ENCODE peak calls at places on chromosomes 2 and 18, in eight cellular contexts. One of them, this sample, is unnamed.

GRCh38 chr18:13451661-13452447 is 233.3 kb downstream of the LDLRAD4 start:
- DNase-seq in non-pigmented ciliary epithelial cell: no peak
- DNase-seq in NCI-H1105 treated with DMSO at 0.1 percent for 48 hours: no peak
- DNase-seq in neural crest cell: no peak
- DNase-seq in WTC11: no peak
- DNase-seq in MCF 10A: no peak
- DNase-seq in AG09309: no peak
- DNase-seq in mesenchymal stem cell: no peak
- DNase-seq in this sample: no peak

GRCh38 chr18:73615506-73615905 is 532.1 kb downstream of the FBXO15 start:
- DNase-seq in non-pigmented ciliary epithelial cell: no peak
- DNase-seq in NCI-H1105 treated with DMSO at 0.1 percent for 48 hours: no peak
- DNase-seq in WTC11: no peak
- DNase-seq in neural crest cell: no peak
- DNase-seq in MCF 10A: peak
- DNase-seq in AG09309: no peak
- DNase-seq in mesenchymal stem cell: no peak
- DNase-seq in this sample: no peak

GRCh38 chr2:175690113-175690716 is 311.9 kb downstream of the LNPK start:
- DNase-seq in NCI-H1105 treated with DMSO at 0.1 percent for 48 hours: peak
- DNase-seq in neural crest cell: peak
- DNase-seq in WTC11: peak
- DNase-seq in AG09309: peak
- DNase-seq in MCF 10A: peak
- DNase-seq in mesenchymal stem cell: peak
- DNase-seq in non-pigmented ciliary epithelial cell: peak
- DNase-seq in this sample: no peak

GRCh38 chr2:179354739-179355537 is 90.3 kb upstream of the SESTD1 start:
- DNase-seq in mesenchymal stem cell: no peak
- DNase-seq in WTC11: no peak
- DNase-seq in NCI-H1105 treated with DMSO at 0.1 percent for 48 hours: no peak
- DNase-seq in AG09309: no peak
- DNase-seq in neural crest cell: no peak
- DNase-seq in MCF 10A: no peak
- DNase-seq in non-pigmented ciliary epithelial cell: no peak
- DNase-seq in this sample: no peak

GRCh38 chr2:28052691-28053090 is 162.2 kb downstream of the BABAM2 start:
- DNase-seq in MCF 10A: no peak
- DNase-seq in AG09309: no peak
- DNase-seq in NCI-H1105 treated with DMSO at 0.1 percent for 48 hours: no peak
- DNase-seq in neural crest cell: no peak
- DNase-seq in non-pigmented ciliary epithelial cell: no peak
- DNase-seq in mesenchymal stem cell: no peak
- DNase-seq in WTC11: no peak
- DNase-seq in this sample: no peak

GRCh38 chr2:226868331-226868730 is 32.5 kb downstream of the RHBDD1 start:
- DNase-seq in NCI-H1105 treated with DMSO at 0.1 percent for 48 hours: no peak
- DNase-seq in WTC11: no peak
- DNase-seq in mesenchymal stem cell: no peak
- DNase-seq in neural crest cell: no peak
- DNase-seq in MCF 10A: no peak
- DNase-seq in non-pigmented ciliary epithelial cell: no peak
- DNase-seq in AG09309: no peak
- DNase-seq in this sample: no peak

GRCh38 chr2:3170792-3171455 is 206.7 kb downstream of the EIPR1 start:
- DNase-seq in mesenchymal stem cell: no peak
- DNase-seq in AG09309: no peak
- DNase-seq in non-pigmented ciliary epithelial cell: no peak
- DNase-seq in NCI-H1105 treated with DMSO at 0.1 percent for 48 hours: no peak
- DNase-seq in WTC11: no peak
- DNase-seq in neural crest cell: no peak
- DNase-seq in MCF 10A: no peak
- DNase-seq in this sample: no peak

GRCh38 chr2:237290249-237290648 is 123.7 kb downstream of the COL6A3 start:
- DNase-seq in NCI-H1105 treated with DMSO at 0.1 percent for 48 hours: no peak
- DNase-seq in non-pigmented ciliary epithelial cell: no peak
- DNase-seq in mesenchymal stem cell: peak
- DNase-seq in WTC11: no peak
- DNase-seq in neural crest cell: no peak
- DNase-seq in MCF 10A: no peak
- DNase-seq in AG09309: peak
- DNase-seq in this sample: no peak

GRCh38 chr2:113283704-113284284 is 5.1 kb upstream of the PAX8 start:
- DNase-seq in non-pigmented ciliary epithelial cell: peak
- DNase-seq in mesenchymal stem cell: peak
- DNase-seq in neural crest cell: no peak
- DNase-seq in NCI-H1105 treated with DMSO at 0.1 percent for 48 hours: no peak
- DNase-seq in AG09309: peak
- DNase-seq in MCF 10A: peak
- DNase-seq in WTC11: peak
- DNase-seq in this sample: no peak

GRCh38 chr2:109284816-109285215 is 155.8 kb downstream of the SH3RF3 start:
- DNase-seq in neural crest cell: no peak
- DNase-seq in non-pigmented ciliary epithelial cell: no peak
- DNase-seq in AG09309: no peak
- DNase-seq in mesenchymal stem cell: peak
- DNase-seq in MCF 10A: peak
- DNase-seq in WTC11: no peak
- DNase-seq in NCI-H1105 treated with DMSO at 0.1 percent for 48 hours: peak
- DNase-seq in this sample: peak

GRCh38 chr2:240319855-240320560 is 115.5 kb upstream of the GPC1 start:
- DNase-seq in AG09309: peak
- DNase-seq in mesenchymal stem cell: peak
- DNase-seq in MCF 10A: peak
- DNase-seq in WTC11: no peak
- DNase-seq in neural crest cell: no peak
- DNase-seq in NCI-H1105 treated with DMSO at 0.1 percent for 48 hours: no peak
- DNase-seq in non-pigmented ciliary epithelial cell: peak
- DNase-seq in this sample: no peak

GRCh38 chr2:39663187-39663930 is 2.4 kb upstream of the TMEM178A start:
- DNase-seq in WTC11: no peak
- DNase-seq in mesenchymal stem cell: no peak
- DNase-seq in AG09309: no peak
- DNase-seq in MCF 10A: no peak
- DNase-seq in NCI-H1105 treated with DMSO at 0.1 percent for 48 hours: no peak
- DNase-seq in non-pigmented ciliary epithelial cell: no peak
- DNase-seq in neural crest cell: no peak
- DNase-seq in this sample: no peak

GRCh38 chr2:48471048-48471474 is 58.9 kb upstream of the STON1 start:
- DNase-seq in neural crest cell: peak
- DNase-seq in WTC11: no peak
- DNase-seq in NCI-H1105 treated with DMSO at 0.1 percent for 48 hours: peak
- DNase-seq in mesenchymal stem cell: peak
- DNase-seq in MCF 10A: peak
- DNase-seq in non-pigmented ciliary epithelial cell: peak
- DNase-seq in AG09309: peak
- DNase-seq in this sample: no peak

GRCh38 chr18:9082763-9083510 is 19.6 kb upstream of the NDUFV2 start:
- DNase-seq in WTC11: no peak
- DNase-seq in non-pigmented ciliary epithelial cell: no peak
- DNase-seq in AG09309: no peak
- DNase-seq in mesenchymal stem cell: no peak
- DNase-seq in neural crest cell: no peak
- DNase-seq in NCI-H1105 treated with DMSO at 0.1 percent for 48 hours: no peak
- DNase-seq in MCF 10A: no peak
- DNase-seq in this sample: no peak

GRCh38 chr2:222445226-222445625 is 20.9 kb downstream of the SGPP2 start:
- DNase-seq in WTC11: no peak
- DNase-seq in AG09309: no peak
- DNase-seq in non-pigmented ciliary epithelial cell: no peak
- DNase-seq in neural crest cell: no peak
- DNase-seq in NCI-H1105 treated with DMSO at 0.1 percent for 48 hours: no peak
- DNase-seq in mesenchymal stem cell: peak
- DNase-seq in MCF 10A: no peak
- DNase-seq in this sample: no peak

GRCh38 chr2:65361623-65362022 is 70.8 kb downstream of the SPRED2 start:
- DNase-seq in mesenchymal stem cell: peak
- DNase-seq in MCF 10A: no peak
- DNase-seq in non-pigmented ciliary epithelial cell: no peak
- DNase-seq in neural crest cell: no peak
- DNase-seq in WTC11: no peak
- DNase-seq in NCI-H1105 treated with DMSO at 0.1 percent for 48 hours: no peak
- DNase-seq in AG09309: no peak
- DNase-seq in this sample: no peak

GRCh38 chr18:67513285-67513684 is 3.2 kb downstream of the DSEL start:
- DNase-seq in NCI-H1105 treated with DMSO at 0.1 percent for 48 hours: no peak
- DNase-seq in WTC11: no peak
- DNase-seq in MCF 10A: peak
- DNase-seq in neural crest cell: no peak
- DNase-seq in non-pigmented ciliary epithelial cell: no peak
- DNase-seq in AG09309: no peak
- DNase-seq in mesenchymal stem cell: no peak
- DNase-seq in this sample: no peak

GRCh38 chr2:160201849-160202539 is 1.9 kb upstream of the ITGB6 start:
- DNase-seq in non-pigmented ciliary epithelial cell: no peak
- DNase-seq in neural crest cell: no peak
- DNase-seq in MCF 10A: no peak
- DNase-seq in AG09309: no peak
- DNase-seq in mesenchymal stem cell: no peak
- DNase-seq in WTC11: no peak
- DNase-seq in NCI-H1105 treated with DMSO at 0.1 percent for 48 hours: no peak
- DNase-seq in this sample: no peak

GRCh38 chr2:149036507-149037293 is 1.8 kb upstream of the LYPD6B start:
- DNase-seq in mesenchymal stem cell: no peak
- DNase-seq in AG09309: no peak
- DNase-seq in WTC11: no peak
- DNase-seq in non-pigmented ciliary epithelial cell: no peak
- DNase-seq in neural crest cell: no peak
- DNase-seq in MCF 10A: no peak
- DNase-seq in NCI-H1105 treated with DMSO at 0.1 percent for 48 hours: no peak
- DNase-seq in this sample: no peak

GRCh38 chr2:224155896-224156295 is 116.8 kb upstream of the SERPINE2 start:
- DNase-seq in mesenchymal stem cell: peak
- DNase-seq in MCF 10A: no peak
- DNase-seq in WTC11: no peak
- DNase-seq in neural crest cell: no peak
- DNase-seq in AG09309: no peak
- DNase-seq in NCI-H1105 treated with DMSO at 0.1 percent for 48 hours: no peak
- DNase-seq in non-pigmented ciliary epithelial cell: no peak
- DNase-seq in this sample: no peak

GRCh38 chr2:150403457-150403856 is 84.0 kb downstream of the RND3 start:
- DNase-seq in MCF 10A: no peak
- DNase-seq in neural crest cell: no peak
- DNase-seq in NCI-H1105 treated with DMSO at 0.1 percent for 48 hours: no peak
- DNase-seq in WTC11: no peak
- DNase-seq in AG09309: no peak
- DNase-seq in mesenchymal stem cell: peak
- DNase-seq in non-pigmented ciliary epithelial cell: no peak
- DNase-seq in this sample: no peak

GRCh38 chr2:97979894-97980293 is 15.9 kb downstream of the TMEM131 start:
- DNase-seq in WTC11: no peak
- DNase-seq in MCF 10A: no peak
- DNase-seq in NCI-H1105 treated with DMSO at 0.1 percent for 48 hours: no peak
- DNase-seq in mesenchymal stem cell: no peak
- DNase-seq in non-pigmented ciliary epithelial cell: no peak
- DNase-seq in AG09309: no peak
- DNase-seq in neural crest cell: no peak
- DNase-seq in this sample: no peak

GRCh38 chr2:240435457-240435954 is at the start of gene GPC1:
- DNase-seq in neural crest cell: peak
- DNase-seq in WTC11: peak
- DNase-seq in mesenchymal stem cell: peak
- DNase-seq in non-pigmented ciliary epithelial cell: no peak
- DNase-seq in AG09309: peak
- DNase-seq in NCI-H1105 treated with DMSO at 0.1 percent for 48 hours: peak
- DNase-seq in MCF 10A: peak
- DNase-seq in this sample: no peak

GRCh38 chr2:124027182-124027581 is 2.1 kb downstream of the CNTNAP5 start:
- DNase-seq in mesenchymal stem cell: peak
- DNase-seq in AG09309: no peak
- DNase-seq in neural crest cell: peak
- DNase-seq in WTC11: peak
- DNase-seq in non-pigmented ciliary epithelial cell: peak
- DNase-seq in NCI-H1105 treated with DMSO at 0.1 percent for 48 hours: peak
- DNase-seq in MCF 10A: peak
- DNase-seq in this sample: peak

GRCh38 chr2:88669371-88670214 is 21.9 kb upstream of the RPIA start:
- DNase-seq in WTC11: peak
- DNase-seq in neural crest cell: peak
- DNase-seq in AG09309: no peak
- DNase-seq in MCF 10A: peak
- DNase-seq in mesenchymal stem cell: peak
- DNase-seq in non-pigmented ciliary epithelial cell: no peak
- DNase-seq in NCI-H1105 treated with DMSO at 0.1 percent for 48 hours: peak
- DNase-seq in this sample: peak